ENCODE peak calls at places on chromosomes 13 and 19, in five cellular contexts. One of them, this sample, is unnamed.

GRCh38 chr19:17721821-17722220 is 2.5 kb downstream of the MAP1S start:
- DNase-seq in NCI-H1092 treated with DMSO at 0.1 percent for 48 hours: no peak
- DNase-seq in posterior cingulate gyrus: no peak
- DNase-seq in iris pigment epithelial cell: peak
- DNase-seq in sciatic nerve: no peak
- DNase-seq in this sample: no peak

GRCh38 chr13:29922281-29922821 is 71.9 kb upstream of the UBL3 start:
- DNase-seq in posterior cingulate gyrus: no peak
- DNase-seq in sciatic nerve: no peak
- DNase-seq in NCI-H1092 treated with DMSO at 0.1 percent for 48 hours: no peak
- DNase-seq in iris pigment epithelial cell: peak
- DNase-seq in this sample: no peak

GRCh38 chr13:36531746-36532486 is 99.6 kb downstream of the CCNA1 start:
- DNase-seq in sciatic nerve: peak
- DNase-seq in NCI-H1092 treated with DMSO at 0.1 percent for 48 hours: no peak
- DNase-seq in posterior cingulate gyrus: no peak
- DNase-seq in iris pigment epithelial cell: peak
- DNase-seq in this sample: no peak

GRCh38 chr13:79194727-79195126 is 211.3 kb downstream of the RBM26 start:
- DNase-seq in posterior cingulate gyrus: no peak
- DNase-seq in iris pigment epithelial cell: no peak
- DNase-seq in sciatic nerve: no peak
- DNase-seq in NCI-H1092 treated with DMSO at 0.1 percent for 48 hours: no peak
- DNase-seq in this sample: no peak

GRCh38 chr13:35794734-35795389 is 318.4 kb upstream of the MAB21L1 start:
- DNase-seq in iris pigment epithelial cell: no peak
- DNase-seq in sciatic nerve: no peak
- DNase-seq in posterior cingulate gyrus: no peak
- DNase-seq in NCI-H1092 treated with DMSO at 0.1 percent for 48 hours: no peak
- DNase-seq in this sample: no peak

GRCh38 chr13:113951246-113951999 is 22.5 kb downstream of the C13orf46 start:
- DNase-seq in posterior cingulate gyrus: peak
- DNase-seq in iris pigment epithelial cell: peak
- DNase-seq in NCI-H1092 treated with DMSO at 0.1 percent for 48 hours: peak
- DNase-seq in sciatic nerve: peak
- DNase-seq in this sample: peak

GRCh38 chr13:29679357-29680050 is 84.0 kb upstream of the SLC7A1 start:
- DNase-seq in iris pigment epithelial cell: no peak
- DNase-seq in sciatic nerve: no peak
- DNase-seq in posterior cingulate gyrus: no peak
- DNase-seq in NCI-H1092 treated with DMSO at 0.1 percent for 48 hours: peak
- DNase-seq in this sample: no peak

GRCh38 chr13:64551755-64552154 is 2678.4 kb downstream of the PCDH9 start:
- DNase-seq in NCI-H1092 treated with DMSO at 0.1 percent for 48 hours: no peak
- DNase-seq in posterior cingulate gyrus: no peak
- DNase-seq in sciatic nerve: no peak
- DNase-seq in iris pigment epithelial cell: peak
- DNase-seq in this sample: no peak

GRCh38 chr13:41930154-41930553 is 30.8 kb downstream of the VWA8 start:
- DNase-seq in sciatic nerve: no peak
- DNase-seq in posterior cingulate gyrus: no peak
- DNase-seq in NCI-H1092 treated with DMSO at 0.1 percent for 48 hours: no peak
- DNase-seq in iris pigment epithelial cell: no peak
- DNase-seq in this sample: no peak

GRCh38 chr19:14475251-14476073 is at the start of gene PTGER1:
- DNase-seq in iris pigment epithelial cell: peak
- DNase-seq in posterior cingulate gyrus: peak
- DNase-seq in NCI-H1092 treated with DMSO at 0.1 percent for 48 hours: no peak
- DNase-seq in sciatic nerve: no peak
- DNase-seq in this sample: no peak

GRCh38 chr19:50510121-50510670 is 795 bp downstream of the JOSD2 start:
- DNase-seq in NCI-H1092 treated with DMSO at 0.1 percent for 48 hours: no peak
- DNase-seq in posterior cingulate gyrus: peak
- DNase-seq in sciatic nerve: no peak
- DNase-seq in iris pigment epithelial cell: peak
- DNase-seq in this sample: peak

GRCh38 chr13:31044658-31045620 is 112.5 kb downstream of the TEX26 start:
- DNase-seq in sciatic nerve: no peak
- DNase-seq in iris pigment epithelial cell: no peak
- DNase-seq in posterior cingulate gyrus: no peak
- DNase-seq in NCI-H1092 treated with DMSO at 0.1 percent for 48 hours: no peak
- DNase-seq in this sample: no peak

GRCh38 chr19:3003046-3003445 is 25.7 kb downstream of the TLE6 start:
- DNase-seq in posterior cingulate gyrus: no peak
- DNase-seq in sciatic nerve: no peak
- DNase-seq in iris pigment epithelial cell: no peak
- DNase-seq in NCI-H1092 treated with DMSO at 0.1 percent for 48 hours: no peak
- DNase-seq in this sample: no peak

GRCh38 chr19:3114811-3115210 is 20.6 kb downstream of the GNA11 start:
- DNase-seq in NCI-H1092 treated with DMSO at 0.1 percent for 48 hours: no peak
- DNase-seq in iris pigment epithelial cell: no peak
- DNase-seq in posterior cingulate gyrus: no peak
- DNase-seq in sciatic nerve: no peak
- DNase-seq in this sample: no peak

GRCh38 chr13:48818495-48818961 is 157.2 kb upstream of the FNDC3A start:
- DNase-seq in NCI-H1092 treated with DMSO at 0.1 percent for 48 hours: no peak
- DNase-seq in iris pigment epithelial cell: peak
- DNase-seq in posterior cingulate gyrus: no peak
- DNase-seq in sciatic nerve: no peak
- DNase-seq in this sample: no peak

GRCh38 chr19:8206147-8207087 is 2.8 kb upstream of the CERS4 start:
- DNase-seq in iris pigment epithelial cell: no peak
- DNase-seq in NCI-H1092 treated with DMSO at 0.1 percent for 48 hours: peak
- DNase-seq in sciatic nerve: no peak
- DNase-seq in posterior cingulate gyrus: no peak
- DNase-seq in this sample: no peak

GRCh38 chr13:43487885-43488284 is 298.9 kb downstream of the ENOX1 start:
- DNase-seq in iris pigment epithelial cell: no peak
- DNase-seq in posterior cingulate gyrus: no peak
- DNase-seq in NCI-H1092 treated with DMSO at 0.1 percent for 48 hours: no peak
- DNase-seq in sciatic nerve: no peak
- DNase-seq in this sample: no peak

GRCh38 chr13:39874331-39875055 is 219.0 kb downstream of the COG6 start:
- DNase-seq in posterior cingulate gyrus: no peak
- DNase-seq in iris pigment epithelial cell: no peak
- DNase-seq in NCI-H1092 treated with DMSO at 0.1 percent for 48 hours: no peak
- DNase-seq in sciatic nerve: no peak
- DNase-seq in this sample: no peak

GRCh38 chr19:7292352-7292949 is 1.8 kb downstream of the INSR start:
- DNase-seq in iris pigment epithelial cell: no peak
- DNase-seq in NCI-H1092 treated with DMSO at 0.1 percent for 48 hours: no peak
- DNase-seq in sciatic nerve: no peak
- DNase-seq in posterior cingulate gyrus: no peak
- DNase-seq in this sample: no peak

GRCh38 chr13:19984430-19985218 is 26.1 kb downstream of the ZMYM2 start:
- DNase-seq in iris pigment epithelial cell: peak
- DNase-seq in NCI-H1092 treated with DMSO at 0.1 percent for 48 hours: peak
- DNase-seq in sciatic nerve: no peak
- DNase-seq in posterior cingulate gyrus: no peak
- DNase-seq in this sample: no peak

GRCh38 chr19:33862991-33863390 is 66.3 kb downstream of the KCTD15 start:
- DNase-seq in posterior cingulate gyrus: no peak
- DNase-seq in NCI-H1092 treated with DMSO at 0.1 percent for 48 hours: no peak
- DNase-seq in iris pigment epithelial cell: no peak
- DNase-seq in sciatic nerve: no peak
- DNase-seq in this sample: no peak

GRCh38 chr13:79389031-79389430 is 17.0 kb downstream of the RBM26 start:
- DNase-seq in posterior cingulate gyrus: no peak
- DNase-seq in sciatic nerve: no peak
- DNase-seq in NCI-H1092 treated with DMSO at 0.1 percent for 48 hours: no peak
- DNase-seq in iris pigment epithelial cell: no peak
- DNase-seq in this sample: no peak

GRCh38 chr19:52992109-52993004 is 21.4 kb upstream of the ERVV-1 start:
- DNase-seq in NCI-H1092 treated with DMSO at 0.1 percent for 48 hours: no peak
- DNase-seq in posterior cingulate gyrus: no peak
- DNase-seq in iris pigment epithelial cell: peak
- DNase-seq in sciatic nerve: peak
- DNase-seq in this sample: no peak

This sample was measured in dorsolateral prefrontal cortex.